ENCODE peak calls at places on chromosomes 12 and 14, in four cellular contexts. R is stimulated activated CD4-positive, alpha-beta T cell treated with anti-CD3 and anti-CD28 coated beads, Interleukin-4, amount 100 ng/mL, for 24 hours; H is lower lobe of right lung; K is NCI-H2081. G is an unnamed sample.

GRCh38 chr14:29937116-29937515 is 9.5 kb upstream of the PRKD1 start:
- DNase-seq in R (no peak), H (no peak), K (no peak), G (no peak)

GRCh38 chr12:112892821-112893220 is 13.9 kb upstream of the OAS1 start:
- DNase-seq in K (no peak), R (no peak), H (no peak), G (no peak)

GRCh38 chr12:114671321-114671663 is 12.7 kb downstream of the TBX3 start:
- DNase-seq in H (no peak), K (no peak), R (no peak), G (no peak)

GRCh38 chr14:92408186-92408585 is 85.2 kb downstream of the SLC24A4 start:
- DNase-seq in H (no peak), R (no peak), K (peak; percentile 99), G (no peak)

GRCh38 chr14:95573313-95573712 is 38.5 kb downstream of the GLRX5 start:
- DNase-seq in H (no peak), R (no peak), K (no peak), G (no peak)

GRCh38 chr12:132285311-132285741 is 44.1 kb downstream of the GALNT9 start:
- DNase-seq in H (peak; percentile 42), K (no peak), R (no peak), G (no peak)

GRCh38 chr12:69066420-69067373 is 133.7 kb upstream of the CPM start:
- DNase-seq in R (no peak), H (no peak), K (no peak), G (no peak)

GRCh38 chr12:131950182-131950913 is 606 bp downstream of the EP400 start:
- DNase-seq in R (peak; percentile 37), H (peak; percentile 61), K (peak; percentile 25), G (no peak)

GRCh38 chr14:97976861-97977260 is 1179.7 kb downstream of the VRK1 start:
- DNase-seq in K (no peak), H (peak; percentile 40), R (peak; percentile 12), G (no peak)

GRCh38 chr12:45483571-45483970 is 245.9 kb upstream of the ARID2 start:
- DNase-seq in K (no peak), R (no peak), H (no peak), G (no peak)

GRCh38 chr12:2624543-2625266 is 170.1 kb upstream of the FKBP4 start:
- DNase-seq in K (no peak), H (no peak), R (no peak), G (no peak)

GRCh38 chr14:55129086-55129427 is at the start of gene LGALS3:
- DNase-seq in R (peak; percentile 28), H (peak; percentile 90), K (no peak), G (no peak)

GRCh38 chr12:1882850-1883470 is 35.5 kb downstream of the CACNA2D4 start:
- DNase-seq in H (no peak), K (no peak), R (no peak), G (no peak)

GRCh38 chr12:46830731-46831334 is 5.0 kb upstream of the SLC38A4 start:
- DNase-seq in R (no peak), H (no peak), K (peak; percentile 6), G (no peak)

GRCh38 chr14:51908086-51908485 is 47.7 kb downstream of the GNG2 start:
- DNase-seq in R (no peak), K (no peak), H (no peak), G (no peak)

GRCh38 chr14:30559638-30560071 is 697 bp downstream of the G2E3 start:
- DNase-seq in R (no peak), H (no peak), K (peak; percentile 38), G (peak; percentile 33)

GRCh38 chr12:66587912-66588311 is 91.0 kb downstream of the GRIP1 start:
- DNase-seq in H (no peak), R (no peak), K (no peak), G (no peak)